ENCODE peak calls at places on chromosomes 12 and 14, in five cellular contexts. One of them, this sample, is unnamed.

GRCh38 chr14:32256606-32257005 is 53.5 kb upstream of the RNU6-8 start:
- DNase-seq in DMS53: no peak
- DNase-seq in left ventricle myocardium inferior: no peak
- DNase-seq in RCC 7860: no peak
- DNase-seq in T47D: no peak
- DNase-seq in this sample: no peak

GRCh38 chr12:121284551-121285390 is 11.7 kb downstream of the CAMKK2 start:
- DNase-seq in DMS53: no peak
- DNase-seq in left ventricle myocardium inferior: no peak
- DNase-seq in RCC 7860: no peak
- DNase-seq in T47D: no peak
- DNase-seq in this sample: no peak

GRCh38 chr12:10718279-10718821 is 4.8 kb downstream of the YBX3 start:
- DNase-seq in DMS53: no peak
- DNase-seq in left ventricle myocardium inferior: no peak
- DNase-seq in RCC 7860: peak
- DNase-seq in T47D: no peak
- DNase-seq in this sample: no peak

GRCh38 chr14:32913725-32914124 is 25.0 kb upstream of the NPAS3 start:
- DNase-seq in DMS53: peak
- DNase-seq in left ventricle myocardium inferior: no peak
- DNase-seq in RCC 7860: no peak
- DNase-seq in T47D: peak
- DNase-seq in this sample: no peak

GRCh38 chr14:61113561-61113960 is 132.5 kb downstream of the SLC38A6 start:
- DNase-seq in DMS53: no peak
- DNase-seq in left ventricle myocardium inferior: no peak
- DNase-seq in RCC 7860: no peak
- DNase-seq in T47D: no peak
- DNase-seq in this sample: no peak

GRCh38 chr12:30200864-30201263 is 417.1 kb upstream of the TMTC1 start:
- DNase-seq in DMS53: peak
- DNase-seq in left ventricle myocardium inferior: no peak
- DNase-seq in RCC 7860: no peak
- DNase-seq in T47D: no peak
- DNase-seq in this sample: no peak

GRCh38 chr12:42958271-42958674 is 368.7 kb upstream of the PRICKLE1 start:
- DNase-seq in DMS53: no peak
- DNase-seq in left ventricle myocardium inferior: no peak
- DNase-seq in RCC 7860: peak
- DNase-seq in T47D: peak
- DNase-seq in this sample: no peak

GRCh38 chr14:89309670-89310177 is 107.3 kb downstream of the FOXN3 start:
- DNase-seq in DMS53: no peak
- DNase-seq in left ventricle myocardium inferior: no peak
- DNase-seq in RCC 7860: no peak
- DNase-seq in T47D: no peak
- DNase-seq in this sample: no peak

GRCh38 chr14:61145903-61146411 is 135.2 kb downstream of the TMEM30B start:
- DNase-seq in DMS53: no peak
- DNase-seq in left ventricle myocardium inferior: no peak
- DNase-seq in RCC 7860: no peak
- DNase-seq in T47D: no peak
- DNase-seq in this sample: no peak

GRCh38 chr14:45757655-45758054 is 504.7 kb upstream of the MIS18BP1 start:
- DNase-seq in DMS53: no peak
- DNase-seq in left ventricle myocardium inferior: no peak
- DNase-seq in RCC 7860: no peak
- DNase-seq in T47D: peak
- DNase-seq in this sample: no peak

GRCh38 chr14:95273041-95273978 is 46.4 kb downstream of the CLMN start:
- DNase-seq in DMS53: peak
- DNase-seq in left ventricle myocardium inferior: no peak
- DNase-seq in RCC 7860: no peak
- DNase-seq in T47D: peak
- DNase-seq in this sample: no peak

GRCh38 chr12:9805883-9806282 is 21.4 kb upstream of the KLRF1 start:
- DNase-seq in DMS53: no peak
- DNase-seq in left ventricle myocardium inferior: no peak
- DNase-seq in RCC 7860: no peak
- DNase-seq in T47D: no peak
- DNase-seq in this sample: no peak

GRCh38 chr14:75514673-75515630 is 7.3 kb upstream of the BATF start:
- DNase-seq in DMS53: no peak
- DNase-seq in left ventricle myocardium inferior: peak
- DNase-seq in RCC 7860: no peak
- DNase-seq in T47D: no peak
- DNase-seq in this sample: no peak

GRCh38 chr14:53836546-53836945 is 120.1 kb downstream of the BMP4 start:
- DNase-seq in DMS53: no peak
- DNase-seq in left ventricle myocardium inferior: no peak
- DNase-seq in RCC 7860: no peak
- DNase-seq in T47D: no peak
- DNase-seq in this sample: no peak